ENCODE peak calls at places on chromosomes 4 and X, in five cellular contexts. Z is H9, Y is IMR-90, H is neuronal stem cell, U is H1. I is an unnamed sample.

GRCh38 chrX:12825801-12826200 is 34.6 kb downstream of the PRPS2 start:
- DNase-seq in Z (no peak), Y (peak), H (no peak), U (no peak), I (peak)

GRCh38 chr4:38128478-38129451 is 168.6 kb downstream of the PTTG2 start:
- DNase-seq in Z (peak), Y (peak), H (no peak), U (peak), I (no peak)

GRCh38 chrX:24862343-24862742 is 153.4 kb downstream of the ARX start:
- DNase-seq in Z (no peak), Y (peak), H (no peak), U (no peak), I (peak)

GRCh38 chrX:149712831-149713230 is 971 bp downstream of the MAGEA11 start:
- DNase-seq in Z (no peak), Y (no peak), H (no peak), U (no peak), I (no peak)

GRCh38 chrX:154735695-154736393 is 15.0 kb downstream of the GAB3 start:
- DNase-seq in Z (no peak), Y (peak), H (no peak), U (no peak), I (peak)

GRCh38 chr4:37244583-37245390 is at the start of gene NWD2:
- DNase-seq in Z (peak), Y (no peak), H (peak), U (peak), I (peak)

GRCh38 chrX:153499876-153500275 is 5.1 kb downstream of the BGN start:
- DNase-seq in Z (no peak), Y (no peak), H (no peak), U (no peak), I (no peak)

GRCh38 chr4:13160906-13161305 is 323.2 kb downstream of the RAB28 start:
- DNase-seq in Z (no peak), Y (peak), H (no peak), U (no peak), I (no peak)

GRCh38 chr4:88244821-88245579 is 39.4 kb downstream of the PPM1K start:
- DNase-seq in Z (no peak), Y (no peak), H (no peak), U (peak), I (no peak)

GRCh38 chr4:65668201-65669007 is 1.9 kb downstream of the EPHA5 start:
- DNase-seq in Z (peak), Y (no peak), H (peak), U (peak), I (peak)

GRCh38 chr4:176539091-176539784 is 219.5 kb downstream of the SPCS3 start:
- DNase-seq in Z (no peak), Y (peak), H (no peak), U (no peak), I (no peak)

GRCh38 chr4:170001688-170002267 is 24.4 kb downstream of the MFAP3L start:
- DNase-seq in Z (no peak), Y (no peak), H (no peak), U (no peak), I (no peak)

GRCh38 chr4:40581254-40582140 is 48.2 kb downstream of the RBM47 start:
- DNase-seq in Z (no peak), Y (no peak), H (no peak), U (no peak), I (no peak)

GRCh38 chrX:134948333-134949241 is 42.2 kb upstream of the SMIM10 start:
- DNase-seq in Z (no peak), Y (peak), H (no peak), U (no peak), I (peak)

GRCh38 chrX:131332331-131332730 is 43.2 kb upstream of the IGSF1 start:
- DNase-seq in Z (no peak), Y (no peak), H (no peak), U (no peak), I (no peak)

GRCh38 chr4:99934891-99935290 is 11.5 kb downstream of the DNAJB14 start:
- DNase-seq in Z (no peak), Y (peak), H (no peak), U (no peak), I (peak)

GRCh38 chr4:86033171-86033570 is 326.7 kb downstream of the MAPK10 start:
- DNase-seq in Z (no peak), Y (peak), H (no peak), U (no peak), I (peak)

GRCh38 chrX:10617186-10617963 is 3.0 kb downstream of the MID1 start:
- DNase-seq in Z (no peak), Y (no peak), H (no peak), U (no peak), I (no peak)

GRCh38 chr4:156197216-156197615 is 243.6 kb upstream of the CTSO start:
- DNase-seq in Z (peak), Y (no peak), H (no peak), U (no peak), I (no peak)

GRCh38 chr4:112448211-112448745 is 67.7 kb downstream of the NEUROG2 start:
- DNase-seq in Z (no peak), Y (peak), H (no peak), U (no peak), I (no peak)

GRCh38 chr4:51851937-51852290 is 9.0 kb downstream of the DCUN1D4 start:
- DNase-seq in Z (no peak), Y (no peak), H (no peak), U (no peak), I (no peak)

GRCh38 chr4:78902313-78902712 is 36.9 kb downstream of the PAQR3 start:
- DNase-seq in Z (no peak), Y (no peak), H (no peak), U (no peak), I (no peak)

GRCh38 chr4:90215286-90215685 is 88.1 kb downstream of the CCSER1 start:
- DNase-seq in Z (no peak), Y (no peak), H (no peak), U (no peak), I (no peak)

GRCh38 chrX:134868766-134869495 is 121.9 kb upstream of the SMIM10 start:
- DNase-seq in Z (no peak), Y (peak), H (no peak), U (no peak), I (peak)

GRCh38 chr4:3690576-3691152 is 75.5 kb upstream of the ADRA2C start:
- DNase-seq in Z (peak), Y (no peak), H (no peak), U (no peak), I (no peak)

GRCh38 chr4:15398732-15399131 is 29.1 kb upstream of the C1QTNF7 start:
- DNase-seq in Z (no peak), Y (no peak), H (no peak), U (no peak), I (no peak)

GRCh38 chr4:15402146-15402545 is 25.7 kb upstream of the C1QTNF7 start:
- DNase-seq in Z (no peak), Y (peak), H (no peak), U (no peak), I (peak)

GRCh38 chr4:15402974-15403373 is 24.9 kb upstream of the C1QTNF7 start:
- DNase-seq in Z (no peak), Y (no peak), H (no peak), U (no peak), I (no peak)

GRCh38 chr4:15400276-15400675 is 27.6 kb upstream of the C1QTNF7 start:
- DNase-seq in Z (no peak), Y (no peak), H (no peak), U (no peak), I (no peak)

GRCh38 chr4:15400911-15401671 is 26.7 kb upstream of the C1QTNF7 start:
- DNase-seq in Z (no peak), Y (peak), H (no peak), U (no peak), I (peak)
- H3K14ac ChIP-seq in Z (no peak), Y (peak), H (no peak), U (no peak), I (no peak)

DNA sequence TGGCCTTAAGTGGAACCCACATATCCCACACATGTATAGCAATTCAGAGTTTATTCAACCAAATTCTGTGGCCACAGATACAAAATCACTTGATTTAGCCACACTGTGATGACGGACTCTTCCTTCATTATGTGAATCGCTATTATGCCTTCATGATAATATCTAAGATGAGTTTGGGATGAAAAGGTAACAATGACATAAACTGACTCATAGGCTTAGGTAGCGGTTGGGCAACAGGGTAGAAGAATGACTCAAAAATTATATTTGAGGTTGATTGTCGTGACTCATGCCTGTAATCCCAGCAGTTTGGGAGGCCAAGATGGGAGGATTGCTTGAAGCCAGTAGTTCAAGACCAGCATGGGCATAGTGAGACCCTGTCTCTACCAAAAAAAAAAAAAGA is 70.5 kb upstream of the USP9X start:
- DNase-seq in Z (no peak), Y (peak), H (no peak), U (no peak), I (no peak)
- H3K23ac ChIP-seq in Z (no peak), Y (no peak), H (no peak), U (no peak), I (no peak)

DNA sequence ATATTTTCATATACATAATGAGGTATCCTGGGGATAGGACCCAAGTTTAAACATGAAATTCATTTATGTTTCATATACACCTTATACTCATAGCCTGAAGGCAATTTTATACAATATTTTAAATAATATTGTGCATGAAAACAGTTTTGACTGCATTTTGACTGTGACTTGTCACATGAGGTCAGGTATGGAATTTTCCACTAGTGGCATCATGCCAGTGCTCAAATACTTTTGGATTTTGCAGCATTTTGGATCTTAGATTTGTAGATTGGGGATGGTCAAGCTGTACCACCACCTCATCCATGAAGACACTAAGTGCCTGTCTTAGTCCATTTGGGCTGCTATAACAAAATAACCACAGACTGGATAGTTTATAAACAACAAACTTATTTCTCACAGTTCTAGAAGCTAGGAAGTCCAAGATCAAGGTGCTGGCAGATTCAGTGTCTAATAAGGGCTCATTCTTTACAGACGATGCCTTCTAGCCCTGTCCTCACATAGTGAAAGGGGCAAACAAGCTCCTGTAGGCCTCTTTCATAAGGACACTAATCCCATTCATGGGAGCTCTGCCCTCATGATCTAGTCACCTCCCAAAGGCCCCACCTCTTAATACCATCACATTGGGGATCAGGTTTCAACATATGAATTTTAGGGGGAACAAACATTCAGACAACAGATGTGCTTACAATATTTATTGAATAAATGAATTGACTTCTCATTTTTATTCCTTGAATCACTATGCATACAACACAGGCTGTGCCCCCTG is 9.4 kb downstream of the NUDT6 start:
- DNase-seq in Z (no peak), Y (no peak), H (no peak), U (no peak), I (no peak)
- H2BK15ac ChIP-seq in Z (no peak), Y (peak), H (no peak), U (no peak), I (no peak)

DNA sequence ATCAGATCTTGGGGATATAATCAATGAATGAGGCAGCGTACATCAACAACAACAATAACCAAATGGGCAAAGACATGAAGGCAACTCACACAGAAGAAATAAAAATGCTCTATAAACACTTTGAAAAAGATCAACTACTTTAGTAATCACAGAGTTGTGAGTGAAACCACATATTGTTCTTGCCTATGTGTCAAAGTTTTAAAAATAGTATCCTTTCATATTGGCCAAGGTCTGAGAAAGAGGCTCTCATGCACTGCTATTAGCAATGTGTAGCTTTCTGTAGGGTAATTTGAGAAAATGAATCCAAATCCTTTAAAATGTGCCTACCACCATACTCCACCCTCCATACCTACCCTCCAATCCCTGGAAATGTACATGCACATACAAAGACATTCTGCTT is 25.0 kb downstream of the COQ2 start:
- DNase-seq in Z (no peak), Y (no peak), H (no peak), U (no peak), I (no peak)
- H3K14ac ChIP-seq in Z (no peak), Y (no peak), H (no peak), U (no peak), I (no peak)

GRCh38 chr4:174286870-174287269 is 3.2 kb downstream of the CEP44 start:
- DNase-seq in Z (no peak), Y (no peak), H (no peak), U (no peak), I (no peak)

GRCh38 chr4:174282836-174283506 is 496 bp downstream of the FBXO8 start:
- DNase-seq in Z (peak), Y (peak), H (peak), U (peak), I (peak)

GRCh38 chr4:174284181-174284886 is 623 bp downstream of the CEP44 start:
- DNase-seq in Z (no peak), Y (peak), H (no peak), U (no peak), I (peak)

GRCh38 chr4:174281182-174281737 is 2.2 kb downstream of the FBXO8 start:
- DNase-seq in Z (no peak), Y (no peak), H (no peak), U (no peak), I (no peak)

DNA sequence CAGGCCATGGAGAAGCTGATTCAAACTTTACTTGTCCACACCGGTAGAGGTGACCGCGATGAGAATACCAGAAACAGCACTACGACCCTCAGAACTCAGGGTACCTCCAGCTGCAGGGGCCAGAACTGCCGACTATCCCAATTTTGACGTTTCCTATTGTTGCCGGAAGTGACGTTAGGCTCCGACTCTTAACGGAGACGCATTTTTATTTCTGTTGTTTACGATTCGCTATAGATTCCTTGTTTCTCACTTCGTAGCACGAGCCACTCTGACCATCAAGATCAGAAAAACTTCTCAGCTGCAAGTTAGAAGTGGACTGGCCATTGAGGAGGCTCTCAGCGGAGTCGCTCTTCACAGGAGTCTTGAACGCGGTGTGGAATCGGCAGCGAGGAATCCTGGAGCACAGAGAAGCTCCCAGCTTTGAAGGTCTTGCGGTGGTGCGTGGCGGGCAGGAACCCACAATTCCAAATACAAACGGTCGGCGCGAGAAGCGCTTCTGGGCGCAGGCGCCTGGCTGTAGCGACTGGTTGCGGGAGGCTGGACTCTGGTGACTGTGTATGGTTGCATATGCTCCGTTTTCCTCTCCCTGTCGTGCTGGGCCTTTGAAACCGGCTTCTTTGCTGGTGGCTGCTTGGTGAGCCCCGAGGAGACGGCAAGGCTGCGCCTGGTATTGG is at the start of the genes CEP44 and FBXO8:
- DNase-seq in Z (peak), Y (peak), H (peak), U (peak), I (peak)
- H3K23ac ChIP-seq in Z (no peak), Y (peak), H (peak), U (no peak), I (no peak)

GRCh38 chr4:74669702-74670101 is 124.6 kb downstream of the BTC start:
- DNase-seq in Z (no peak), Y (no peak), H (no peak), U (no peak), I (no peak)
- H2BK15ac ChIP-seq in Z (no peak), Y (peak), H (no peak), U (no peak), I (no peak)

GRCh38 chr4:120809518-120809917 is 113.0 kb downstream of the PRDM5 start:
- DNase-seq in Z (no peak), Y (no peak), H (no peak), U (no peak), I (no peak)

GRCh38 chr4:120812216-120812615 is 110.3 kb downstream of the PRDM5 start:
- DNase-seq in Z (no peak), Y (no peak), H (no peak), U (no peak), I (no peak)

GRCh38 chr4:120808475-120809141 is 113.9 kb downstream of the PRDM5 start:
- DNase-seq in Z (no peak), Y (no peak), H (no peak), U (no peak), I (no peak)
- H3K14ac ChIP-seq in Z (no peak), Y (no peak), H (peak), U (no peak), I (no peak)